ENCODE peak calls at places on chromosomes 11 and 22, in ten cellular contexts. V is transverse colon, H is esophagus muscularis mucosa, K is suprapubic skin, S is body of pancreas, N is upper lobe of left lung, X is prostate gland, Y is tibial nerve, T is uterus, E is stomach. I is an unnamed sample.

GRCh38 chr11:43327987-43328386 is 16.2 kb downstream of the API5 start:
- DNase-seq in Y (no peak), X (no peak), V (no peak), T (no peak), E (peak; percentile 54), H (no peak), K (no peak), S (peak; percentile 7), N (no peak), I (no peak)

GRCh38 chr11:32527191-32527590 is 56.4 kb upstream of the EIF3M start:
- DNase-seq in T (no peak), S (no peak), N (no peak), Y (no peak), H (peak; percentile 2), X (no peak), K (no peak), E (no peak), V (no peak), I (no peak)

GRCh38 chr11:61332266-61332822 is 561 bp downstream of the DDB1 start:
- DNase-seq in K (no peak), S (no peak), X (no peak), Y (no peak), T (no peak), H (no peak), N (no peak), V (no peak), E (no peak), I (peak; percentile 40)

GRCh38 chr22:49417833-49418232 is 409.8 kb downstream of the BRD1 start:
- DNase-seq in N (no peak), K (peak; percentile 34), T (no peak), E (no peak), H (no peak), X (no peak), Y (no peak), V (no peak), S (no peak), I (no peak)

GRCh38 chr11:2804701-2805387 is 80.7 kb downstream of the CDKN1C start:
- DNase-seq in X (no peak), N (peak; percentile 38), V (peak; percentile 6), Y (no peak), K (peak; percentile 55), S (peak; percentile 7), T (peak; percentile 20), H (no peak), E (peak; percentile 21), I (no peak)

GRCh38 chr11:60931897-60932296 is 7.6 kb downstream of the TMEM132A start:
- DNase-seq in H (no peak), V (peak; percentile 30), X (no peak), S (no peak), T (no peak), E (no peak), N (peak; percentile 75), Y (no peak), K (peak; percentile 60), I (no peak)

GRCh38 chr22:26259510-26259909 is 90.2 kb downstream of the SEZ6L start:
- DNase-seq in E (no peak), Y (no peak), V (no peak), T (no peak), S (no peak), H (no peak), N (no peak), X (no peak), K (no peak), I (peak; percentile 59)

GRCh38 chr11:73017024-73017751 is 124.9 kb downstream of the FCHSD2 start:
- DNase-seq in S (no peak), K (no peak), E (no peak), X (no peak), T (no peak), V (no peak), Y (no peak), N (no peak), H (no peak), I (no peak)

GRCh38 chr11:69642549-69642912 is 1.6 kb downstream of the CCND1 start:
- DNase-seq in V (peak; percentile 59), N (peak; percentile 90), Y (no peak), T (no peak), X (no peak), E (peak; percentile 52), K (no peak), S (peak; percentile 43), H (no peak), I (peak; percentile 51)

GRCh38 chr22:20128619-20128901 is 3.0 kb upstream of the ZDHHC8 start:
- DNase-seq in X (no peak), E (no peak), Y (no peak), T (no peak), N (no peak), S (no peak), V (no peak), K (no peak), H (no peak), I (no peak)

GRCh38 chr22:20127318-20127868 is 4.2 kb upstream of the ZDHHC8 start:
- DNase-seq in V (no peak), H (no peak), S (no peak), X (no peak), Y (no peak), N (peak; percentile 63), E (no peak), T (no peak), K (no peak), I (no peak)

GRCh38 chr22:20128902-20129746 is 2.5 kb upstream of the ZDHHC8 start:
- DNase-seq in H (no peak), T (no peak), Y (no peak), V (peak; percentile 38), K (no peak), S (peak; percentile 55), E (peak; percentile 37), X (no peak), N (peak; percentile 52), I (peak; percentile 54)

GRCh38 chr22:20126284-20127029 is 5.1 kb upstream of the ZDHHC8 start:
- DNase-seq in N (peak; percentile 70), H (no peak), E (no peak), Y (no peak), K (no peak), S (no peak), X (no peak), V (no peak), T (no peak), I (no peak)

GRCh38 chr22:20127869-20128618 is 3.6 kb upstream of the ZDHHC8 start:
- DNase-seq in E (no peak), X (no peak), H (no peak), T (no peak), V (no peak), N (peak; percentile 26), S (no peak), K (no peak), Y (no peak), I (no peak)
- TF ChIP-seq POLR2A in E (no peak), X (no peak), H (no peak), T (no peak), V (no peak), N (no peak), S (no peak), K (no peak), Y (no peak), I (no peak)

GRCh38 chr11:75562048-75562835 is at the start of gene SERPINH1:
- DNase-seq in N (peak; percentile 93), S (peak; percentile 89), H (peak; percentile 96), K (peak; percentile 93), V (peak; percentile 90), T (peak; percentile 94), X (peak; percentile 79), Y (peak; percentile 79), E (peak; percentile 88), I (peak; percentile 91)
- TF ChIP-seq POLR2A in N (peak; percentile 50), S (peak; percentile 94), H (peak; percentile 63), K (peak; percentile 30), V (peak; percentile 94), T (peak; percentile 89), X (peak; percentile 74), Y (peak; percentile 56), E (peak; percentile 44), I (peak; percentile 83)

GRCh38 chr22:38315801-38316339 is 1.4 kb downstream of the CSNK1E start:
- DNase-seq in T (no peak), E (no peak), S (no peak), V (no peak), H (no peak), K (no peak), Y (no peak), N (no peak), X (no peak), I (peak; percentile 32)

GRCh38 chr22:38314992-38315800 is 2.0 kb downstream of the CSNK1E start:
- DNase-seq in T (no peak), K (no peak), N (peak; percentile 48), S (peak; percentile 61), H (no peak), V (peak; percentile 41), E (peak; percentile 36), X (peak; percentile 29), Y (no peak), I (no peak)

GRCh38 chr22:38317995-38318715 is 922 bp upstream of the CSNK1E start:
- DNase-seq in X (peak; percentile 85), S (peak; percentile 53), K (peak; percentile 91), V (peak; percentile 85), N (no peak), Y (peak; percentile 69), H (no peak), E (peak; percentile 71), T (peak; percentile 88), I (peak; percentile 85)

GRCh38 chr22:38317237-38317994 is at the start of gene CSNK1E:
- DNase-seq in T (peak; percentile 83), Y (peak; percentile 77), N (peak; percentile 96), S (peak; percentile 85), H (no peak), K (peak; percentile 86), X (peak; percentile 76), E (peak; percentile 86), V (peak; percentile 86), I (peak; percentile 70)

DNA sequence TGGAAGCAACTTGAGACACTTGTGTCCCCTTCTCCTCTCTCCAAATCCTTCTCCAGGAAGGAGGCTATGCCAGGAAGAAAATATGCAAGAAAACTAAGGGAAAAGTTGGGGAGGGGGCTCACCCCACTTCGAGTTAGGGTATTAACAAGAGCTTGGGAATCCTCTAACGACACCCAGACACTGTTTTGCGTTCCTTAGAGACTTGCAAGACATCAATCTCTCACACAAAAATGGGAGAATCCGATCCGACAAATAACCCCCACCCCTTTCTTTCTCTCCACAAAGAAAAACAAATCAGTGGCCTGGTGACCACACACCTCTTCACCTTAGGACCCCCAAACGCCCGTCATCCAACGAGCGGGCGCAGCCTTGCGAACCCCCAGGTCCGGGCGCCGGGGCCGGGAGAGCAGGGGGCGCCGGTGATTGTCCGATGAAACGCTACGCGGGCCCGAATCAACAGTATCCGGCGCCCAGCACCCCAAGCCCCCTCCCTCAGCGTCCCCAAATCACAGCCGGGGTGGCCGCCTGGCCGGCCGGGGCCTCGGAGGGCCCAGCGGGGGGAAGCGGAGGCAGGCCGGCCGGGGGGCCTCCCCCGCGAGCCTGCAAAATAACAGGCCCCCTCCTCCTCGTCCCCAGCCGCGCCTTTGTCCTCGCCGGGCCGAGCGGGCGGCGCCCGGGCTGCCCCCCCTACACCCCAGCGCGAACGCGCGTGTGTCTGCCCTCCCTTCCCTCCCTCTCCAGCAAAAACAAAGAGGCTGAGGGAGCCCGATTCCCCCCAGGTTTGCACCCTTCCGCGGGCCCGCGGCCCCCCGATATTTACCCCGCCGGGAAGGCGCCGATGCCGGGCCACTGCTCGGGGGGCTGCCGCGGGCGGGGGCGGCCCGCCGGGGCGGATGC is 645 bp downstream of the CSNK1E start:
- DNase-seq in X (peak; percentile 68), H (no peak), S (peak; percentile 69), T (peak; percentile 77), Y (peak; percentile 56), V (peak; percentile 68), K (no peak), N (peak; percentile 94), E (peak; percentile 66), I (peak; percentile 51)
- TF ChIP-seq POLR2A in X (peak; percentile 64), H (peak; percentile 31), S (peak; percentile 45), T (peak; percentile 51), Y (no peak), V (peak; percentile 49), K (no peak), N (no peak), E (no peak), I (no peak)

GRCh38 chr22:45554040-45554406 is 51.3 kb downstream of the FBLN1 start:
- DNase-seq in E (no peak), T (no peak), N (no peak), Y (no peak), H (no peak), S (peak; percentile 27), K (no peak), V (no peak), X (no peak), I (no peak)
- TF ChIP-seq POLR2A in E (no peak), T (no peak), N (no peak), Y (no peak), H (no peak), S (no peak), K (no peak), V (no peak), X (no peak), I (no peak)

I was measured in NB4.